ENCODE peak calls at places on chromosomes 11 and 22, in eight cellular contexts. V is choroid plexus epithelial cell, D is right atrium auricular region, T is GM12865, S is RWPE1, O is GM20000, C is transverse colon, E is kidney epithelial cell. R is an unnamed sample.
A peak's percentile ranks its signal among the peaks of the same experiment; 100 is the strongest.

GRCh38 chr22:25383278-25383820 is 163.9 kb downstream of the CRYBB2 start:
- DNase-seq in V (no peak), D (no peak), T (no peak), S (no peak), O (no peak), C (no peak), E (no peak), R (no peak)

GRCh38 chr11:87892291-87892690 is 283.0 kb downstream of the RAB38 start:
- DNase-seq in V (no peak), D (no peak), T (no peak), S (no peak), O (no peak), C (no peak), E (no peak), R (no peak)

GRCh38 chr11:94513091-94513490 is 830 bp downstream of the C11orf97 start:
- DNase-seq in V (no peak), D (no peak), T (no peak), S (peak; percentile 39), O (no peak), C (peak; percentile 38), E (no peak), R (no peak)

GRCh38 chr11:86951706-86952105 is 3.5 kb downstream of the FZD4 start:
- DNase-seq in V (no peak), D (no peak), T (no peak), S (no peak), O (no peak), C (no peak), E (no peak), R (no peak)

GRCh38 chr11:121321614-121322243 is 29.2 kb downstream of the SC5D start:
- DNase-seq in V (peak; percentile 31), D (no peak), T (peak; percentile 76), S (peak; percentile 27), O (peak; percentile 60), C (peak; percentile 49), E (no peak), R (no peak)

GRCh38 chr22:29251265-29251664 is 16.5 kb downstream of the RHBDD3 start:
- DNase-seq in V (no peak), D (peak; percentile 47), T (no peak), S (no peak), O (no peak), C (no peak), E (no peak), R (no peak)

GRCh38 chr11:6203327-6203726 is 2.0 kb upstream of the C11orf42 start:
- DNase-seq in V (no peak), D (no peak), T (peak; percentile 67), S (no peak), O (peak; percentile 38), C (no peak), E (no peak), R (no peak)

GRCh38 chr22:38467904-38468760 is at the start of gene KDELR3:
- DNase-seq in V (peak; percentile 67), D (no peak), T (peak; percentile 53), S (peak; percentile 81), O (peak; percentile 92), C (peak; percentile 80), E (no peak), R (peak; percentile 91)

GRCh38 chr22:25369133-25369532 is 149.7 kb downstream of the CRYBB2 start:
- DNase-seq in V (no peak), D (no peak), T (no peak), S (no peak), O (no peak), C (no peak), E (no peak), R (no peak)

GRCh38 chr11:79461144-79461543 is 20.3 kb upstream of the TENM4 start:
- DNase-seq in V (peak; percentile 74), D (no peak), T (peak; percentile 30), S (peak; percentile 38), O (no peak), C (no peak), E (no peak), R (no peak)

GRCh38 chr11:106249857-106250256 is 172.4 kb downstream of the AASDHPPT start:
- DNase-seq in V (peak; percentile 87), D (no peak), T (no peak), S (no peak), O (no peak), C (no peak), E (no peak), R (no peak)

GRCh38 chr22:50517495-50518260 is 7.7 kb downstream of the SCO2 start:
- DNase-seq in V (no peak), D (no peak), T (no peak), S (no peak), O (no peak), C (no peak), E (no peak), R (no peak)

GRCh38 chr22:33886696-33887095 is 33.6 kb downstream of the LARGE1 start:
- DNase-seq in V (no peak), D (no peak), T (no peak), S (no peak), O (no peak), C (no peak), E (no peak), R (no peak)

GRCh38 chr11:61297341-61297740 is 2.2 kb upstream of the VWCE start:
- DNase-seq in V (peak; percentile 57), D (no peak), T (no peak), S (peak; percentile 41), O (no peak), C (no peak), E (no peak), R (no peak)

GRCh38 chr11:61297741-61298140 is 2.6 kb upstream of the VWCE start:
- DNase-seq in V (peak; percentile 85), D (peak; percentile 69), T (peak; percentile 33), S (peak; percentile 74), O (no peak), C (no peak), E (peak; percentile 86), R (no peak)

GRCh38 chr11:61295596-61295926 is 445 bp upstream of the VWCE start:
- DNase-seq in V (no peak), D (no peak), T (peak; percentile 13), S (no peak), O (peak; percentile 18), C (peak; percentile 11), E (no peak), R (no peak)

GRCh38 chr11:61293869-61294716 is 1.0 kb downstream of the VWCE start:
- DNase-seq in V (peak; percentile 76), D (peak; percentile 62), T (peak; percentile 70), S (peak; percentile 24), O (peak; percentile 79), C (peak; percentile 21), E (no peak), R (peak; percentile 72)

DNA sequence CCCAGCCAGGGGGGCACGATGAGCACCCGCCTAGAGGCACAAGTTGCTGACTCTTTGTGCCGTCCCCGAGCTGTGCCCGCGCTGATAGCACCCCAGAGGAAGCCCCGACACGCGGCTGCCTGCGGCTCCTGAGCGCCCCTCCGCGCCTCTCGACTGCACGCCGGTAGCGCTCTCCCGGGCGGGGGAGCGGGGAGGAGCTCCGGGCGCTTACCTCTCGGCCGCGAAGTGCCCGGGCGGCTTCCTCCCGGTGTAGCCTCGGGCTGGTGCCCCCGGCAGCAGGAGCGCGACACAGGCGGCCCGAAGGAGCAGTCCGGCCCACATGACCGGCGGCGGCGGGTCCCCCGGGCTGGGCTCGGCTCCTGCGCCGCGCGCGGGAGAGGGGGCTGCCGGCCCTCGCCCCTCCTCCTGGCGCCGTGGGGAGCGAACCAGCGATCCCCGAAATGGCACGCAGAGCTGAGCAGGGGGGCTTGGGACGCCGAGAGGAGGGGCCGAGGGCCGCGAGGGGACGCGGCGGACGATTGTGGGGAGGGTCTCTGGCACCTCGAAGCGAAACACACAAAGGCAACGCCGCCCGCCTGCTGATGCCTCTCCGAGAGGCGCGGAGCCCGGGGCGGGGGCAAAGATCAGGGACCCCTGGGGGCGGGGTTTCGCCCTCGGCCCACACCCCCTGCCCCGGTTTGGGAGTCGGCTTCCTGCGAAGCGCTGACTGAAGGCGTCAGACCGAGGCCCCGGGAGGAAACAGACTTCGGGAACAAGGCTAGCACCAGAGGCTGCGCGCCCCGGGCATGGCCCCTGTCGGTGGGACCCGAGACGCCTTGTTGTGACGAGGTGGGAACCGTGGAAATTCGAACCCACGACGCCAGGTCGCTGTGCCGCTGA is at the start of gene VWCE:
- DNase-seq in V (peak; percentile 68), D (no peak), T (peak; percentile 90), S (peak; percentile 45), O (peak; percentile 96), C (peak; percentile 38), E (no peak), R (peak; percentile 93)
- TF ChIP-seq CTCF in V (peak; percentile 40), D (no peak), T (peak; percentile 29), S (peak; percentile 49), O (peak; percentile 80), C (no peak), E (peak; percentile 39), R (peak; percentile 59)

DNA sequence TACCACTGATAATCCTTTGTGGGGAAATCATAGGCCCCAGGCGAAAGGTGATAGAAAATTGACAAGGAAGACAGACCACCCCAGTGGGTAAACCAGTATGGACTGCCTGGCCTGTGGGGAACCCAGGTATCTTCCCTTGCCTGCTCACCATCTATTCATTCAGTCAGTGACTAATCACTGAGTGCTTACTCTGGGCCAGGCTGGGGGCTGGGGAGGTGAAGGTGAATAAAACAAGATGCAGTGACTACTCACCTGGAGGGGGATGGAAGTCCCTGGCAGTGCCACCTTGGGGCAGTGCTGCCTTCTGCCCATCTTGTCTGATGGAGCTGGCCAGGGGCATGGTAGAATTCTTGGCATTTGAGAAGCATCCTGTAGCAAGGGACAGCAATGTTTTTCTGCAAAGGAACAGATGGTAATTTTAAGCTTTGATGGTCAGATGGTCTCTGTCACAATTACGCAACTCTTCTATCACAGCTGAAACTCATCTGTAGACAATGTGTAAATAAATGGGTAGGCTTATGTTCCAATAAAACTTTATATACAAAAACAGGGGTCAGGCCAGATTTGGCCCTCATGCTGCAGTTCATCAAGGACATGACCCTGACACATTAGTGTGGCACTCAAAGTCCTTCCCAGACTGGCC is 4.6 kb downstream of the ISX start:
- DNase-seq in V (no peak), D (no peak), T (no peak), S (peak; percentile 2), O (no peak), C (no peak), E (no peak), R (no peak)
- TF ChIP-seq CTCF in V (no peak), D (no peak), T (no peak), S (no peak), O (no peak), C (no peak), E (no peak), R (no peak)

GRCh38 chr11:20634044-20634443 is 34.6 kb downstream of the SLC6A5 start:
- DNase-seq in V (no peak), D (no peak), T (no peak), S (no peak), O (no peak), C (no peak), E (no peak), R (no peak)
- TF ChIP-seq CTCF in V (no peak), D (no peak), T (no peak), S (no peak), O (no peak), C (no peak), E (no peak), R (no peak)

GRCh38 chr11:30406978-30407762 is 84.3 kb downstream of the ARL14EP start:
- DNase-seq in V (no peak), D (no peak), T (no peak), S (no peak), O (no peak), C (no peak), E (no peak), R (no peak)

GRCh38 chr11:30412509-30412908 is 89.6 kb downstream of the ARL14EP start:
- DNase-seq in V (no peak), D (no peak), T (no peak), S (no peak), O (no peak), C (no peak), E (no peak), R (no peak)

GRCh38 chr11:30414283-30414682 is 91.4 kb downstream of the ARL14EP start:
- DNase-seq in V (no peak), D (no peak), T (no peak), S (no peak), O (no peak), C (no peak), E (no peak), R (no peak)

GRCh38 chr11:30411383-30411782 is 88.5 kb downstream of the ARL14EP start:
- DNase-seq in V (no peak), D (no peak), T (no peak), S (no peak), O (no peak), C (no peak), E (no peak), R (no peak)
- TF ChIP-seq CTCF in V (no peak), D (no peak), T (no peak), S (no peak), O (no peak), C (no peak), E (no peak), R (no peak)

R was measured in GM10248.